ENCODE peak calls at places on chromosomes 7 and 10, in nine cellular contexts. K is T follicular helper cell; A is COR-L47; C is activated naive CD4-positive, alpha-beta T cell treated with anti-CD3 and anti-CD28 coated beads for 36 hours; G is stimulated activated CD4-positive, alpha-beta T cell treated with anti-CD3 and anti-CD28 coated beads, Interleukin-12 subunit alpha, Interleukin-12 subunit beta, amount 100 ng/mL, for 48 hours; W is nucleus accumbens; S is HFF-Myc; E is nephron progenitor cell; B is A549. J is an unnamed sample.

GRCh38 chr7:80467069-80467468 is 44.8 kb downstream of the GNAT3 start:
- DNase-seq in K (no peak), A (peak), C (no peak), G (no peak), W (no peak), S (no peak), E (no peak), B (peak), J (no peak)

GRCh38 chr10:64103750-64104149 is 582.5 kb downstream of the REEP3 start:
- DNase-seq in K (no peak), A (no peak), C (no peak), G (no peak), W (no peak), S (no peak), E (no peak), B (no peak), J (no peak)

GRCh38 chr7:44967571-44968446 is 11.0 kb downstream of the MYO1G start:
- DNase-seq in K (no peak), A (no peak), C (no peak), G (no peak), W (no peak), S (no peak), E (peak), B (peak), J (no peak)

GRCh38 chr7:124780608-124781007 is 15.0 kb upstream of the GPR37 start:
- DNase-seq in K (no peak), A (no peak), C (no peak), G (no peak), W (no peak), S (no peak), E (no peak), B (no peak), J (no peak)

GRCh38 chr7:122212754-122213153 is 68.7 kb upstream of the AASS start:
- DNase-seq in K (no peak), A (no peak), C (no peak), G (no peak), W (no peak), S (no peak), E (no peak), B (no peak), J (no peak)

GRCh38 chr10:111933937-111934336 is 249.6 kb downstream of the GPAM start:
- DNase-seq in K (no peak), A (no peak), C (no peak), G (no peak), W (no peak), S (no peak), E (no peak), B (no peak), J (no peak)

GRCh38 chr10:520402-520787 is 169.1 kb downstream of the DIP2C start:
- DNase-seq in K (no peak), A (no peak), C (no peak), G (no peak), W (no peak), S (no peak), E (peak), B (no peak), J (no peak)

GRCh38 chr10:47318706-47319105 is 3.5 kb upstream of the GDF2 start:
- DNase-seq in K (no peak), A (no peak), C (no peak), G (no peak), W (no peak), S (no peak), E (no peak), B (peak), J (no peak)

GRCh38 chr10:86443069-86443468 is 76.5 kb upstream of the GRID1 start:
- DNase-seq in K (no peak), A (no peak), C (no peak), G (no peak), W (no peak), S (no peak), E (no peak), B (peak), J (peak)

J was measured in AG04450.